ENCODE peak calls at places on chromosomes 13 and 19, in ten cellular contexts. J is WERI-Rb-1; U is left cardiac atrium; H is NCI-H187; P is neural crest cell; V is activated CD4-positive, alpha-beta T cell treated with anti-CD3 and anti-CD28 coated beads for 1 hour; S is kidney tubule cell; F is activated effector memory CD4-positive, alpha-beta T cell treated with anti-CD3 and anti-CD28 coated beads, Interleukin-2, amount 50 U/mL, for 16 hours; C is anterior cingulate cortex; N is NCI-H2029. Z is an unnamed sample.

GRCh38 chr19:45752639-45753038 is 16.4 kb downstream of the SIX5 start:
- DNase-seq in S (peak), P (no peak), F (no peak), N (no peak), J (no peak), U (no peak), H (no peak), V (no peak), C (no peak), Z (no peak)

GRCh38 chr19:49216076-49216475 is 58.5 kb downstream of the TRPM4 start:
- DNase-seq in U (no peak), S (peak), P (no peak), C (no peak), V (no peak), J (no peak), H (no peak), F (no peak), N (no peak), Z (no peak)

GRCh38 chr13:44404261-44405139 is 30.9 kb downstream of the SERP2 start:
- DNase-seq in C (no peak), N (peak), F (no peak), H (no peak), V (no peak), P (peak), U (no peak), S (no peak), J (no peak), Z (no peak)

GRCh38 chr19:14337510-14337909 is 43.7 kb upstream of the ADGRE5 start:
- DNase-seq in J (peak), U (peak), F (peak), H (peak), V (no peak), S (no peak), N (peak), C (no peak), P (peak), Z (peak)

GRCh38 chr19:6674868-6675305 is 4.9 kb upstream of the TNFSF14 start:
- DNase-seq in V (peak), C (no peak), P (peak), N (no peak), F (peak), H (no peak), U (peak), J (no peak), S (peak), Z (peak)

GRCh38 chr19:1394252-1395193 is 6.8 kb downstream of the GAMT start:
- DNase-seq in P (no peak), S (no peak), C (peak), U (no peak), J (no peak), H (no peak), F (no peak), V (no peak), N (no peak), Z (no peak)

GRCh38 chr19:14476663-14477401 is 1.7 kb upstream of the PTGER1 start:
- DNase-seq in J (no peak), U (peak), S (peak), H (no peak), V (no peak), F (no peak), P (no peak), C (no peak), N (peak), Z (no peak)

GRCh38 chr19:21084343-21084742 is 2.3 kb downstream of the ZNF714 start:
- DNase-seq in S (peak), P (no peak), J (no peak), U (no peak), V (no peak), H (no peak), F (no peak), N (no peak), C (no peak), Z (peak)

GRCh38 chr13:66461021-66461420 is 769.1 kb downstream of the PCDH9 start:
- DNase-seq in S (no peak), H (no peak), F (no peak), V (no peak), U (no peak), C (no peak), N (no peak), P (no peak), J (no peak), Z (no peak)

GRCh38 chr13:48749144-48749543 is 95.4 kb downstream of the CYSLTR2 start:
- DNase-seq in N (no peak), S (peak), F (no peak), J (no peak), H (no peak), U (no peak), V (no peak), P (no peak), C (no peak), Z (no peak)

GRCh38 chr19:32902448-32902847 is 32.9 kb upstream of the SLC7A9 start:
- DNase-seq in F (no peak), C (no peak), N (peak), P (no peak), H (no peak), J (no peak), U (no peak), V (no peak), S (no peak), Z (no peak)

GRCh38 chr19:4362871-4363545 is 19.6 kb downstream of the MPND start:
- DNase-seq in C (no peak), J (no peak), S (no peak), U (no peak), P (no peak), F (no peak), V (no peak), H (no peak), N (no peak), Z (no peak)

GRCh38 chr19:40229484-40229883 is 3.0 kb upstream of the CCNP start:
- DNase-seq in F (no peak), C (no peak), N (no peak), P (no peak), U (no peak), S (peak), H (no peak), V (no peak), J (no peak), Z (peak)

GRCh38 chr13:113924184-113924583 is 49.7 kb downstream of the C13orf46 start:
- DNase-seq in H (no peak), N (no peak), P (no peak), F (no peak), U (no peak), J (peak), V (peak), S (no peak), C (no peak), Z (no peak)